ENCODE peak calls at places on chromosomes 4 and X, in six cellular contexts. Z, J, R, N, O and A are unnamed samples.

GRCh38 chr4:40334591-40335507 is at the start of gene CHRNA9:
- DNase-seq in Z (no peak), O (no peak), N (no peak), R (no peak), J (no peak), A (no peak)

GRCh38 chrX:40176256-40176978 is 78.7 kb upstream of the BCOR start:
- DNase-seq in O (peak), N (no peak), R (peak), Z (peak), J (peak), A (peak)

GRCh38 chr4:157895205-157895604 is 277.6 kb downstream of the GASK1B start:
- DNase-seq in N (no peak), O (no peak), Z (no peak), J (no peak), R (no peak), A (no peak)

GRCh38 chrX:103513476-103514108 is 5.7 kb downstream of the RAB40A start:
- DNase-seq in N (no peak), R (no peak), Z (no peak), O (no peak), J (no peak), A (no peak)

GRCh38 chrX:33062016-33062415 is 149.3 kb downstream of the DMD start:
- DNase-seq in J (no peak), R (no peak), Z (no peak), N (no peak), O (no peak), A (no peak)

GRCh38 chr4:1378559-1379231 is 27.5 kb downstream of the NKX1-1 start:
- DNase-seq in O (peak), Z (no peak), R (no peak), J (no peak), N (no peak), A (no peak)

GRCh38 chr4:119260528-119260927 is 48.0 kb downstream of the USP53 start:
- DNase-seq in N (no peak), R (no peak), J (no peak), O (no peak), Z (no peak), A (no peak)

GRCh38 chr4:99705891-99706290 is 48.3 kb upstream of the C4orf54 start:
- DNase-seq in Z (no peak), R (no peak), J (no peak), O (no peak), N (no peak), A (no peak)

GRCh38 chrX:45840411-45840950 is 639.8 kb upstream of the DIPK2B start:
- DNase-seq in O (no peak), Z (no peak), R (no peak), J (no peak), N (no peak), A (no peak)

GRCh38 chr4:183960021-183960420 is 54.9 kb downstream of the STOX2 start:
- DNase-seq in R (peak), O (peak), J (no peak), Z (no peak), N (peak), A (no peak)

GRCh38 chr4:29263011-29263410 is 1457.2 kb upstream of the PCDH7 start:
- DNase-seq in J (no peak), R (no peak), N (no peak), O (no peak), Z (no peak), A (no peak)

GRCh38 chr4:55214172-55214571 is 88.8 kb upstream of the KDR start:
- DNase-seq in R (no peak), J (no peak), N (no peak), Z (no peak), O (no peak), A (no peak)

GRCh38 chr4:149426461-149426860 is 389.2 kb downstream of the IQCM start:
- DNase-seq in R (no peak), J (no peak), Z (no peak), O (no peak), N (no peak), A (no peak)

GRCh38 chr4:122819708-122820449 is 6.8 kb upstream of the FGF2 start:
- DNase-seq in Z (no peak), N (no peak), R (no peak), J (no peak), O (no peak), A (no peak)

GRCh38 chr4:18192901-18193300 is 171.3 kb upstream of the LCORL start:
- DNase-seq in R (no peak), N (no peak), Z (no peak), J (no peak), O (no peak), A (no peak)

GRCh38 chr4:172707622-172708021 is 461.0 kb upstream of the GALNT7 start:
- DNase-seq in Z (no peak), J (no peak), N (no peak), O (no peak), R (no peak), A (peak)

GRCh38 chr4:23847158-23847557 is 42.7 kb downstream of the PPARGC1A start:
- DNase-seq in J (no peak), Z (no peak), R (no peak), N (no peak), O (no peak), A (no peak)

GRCh38 chr4:13968723-13969122 is 341.2 kb upstream of the BOD1L1 start:
- DNase-seq in N (no peak), R (no peak), J (no peak), O (no peak), Z (no peak), A (no peak)

GRCh38 chrX:24647257-24648058 is at the start of gene PCYT1B:
- DNase-seq in J (peak), O (peak), Z (peak), R (peak), N (peak), A (peak)

GRCh38 chr4:122602277-122603142 is 18.4 kb downstream of the IL21 start:
- DNase-seq in R (no peak), N (no peak), O (no peak), Z (no peak), J (no peak), A (no peak)

GRCh38 chrX:15948318-15948660 is 93.7 kb upstream of the AP1S2 start:
- DNase-seq in O (no peak), R (no peak), J (no peak), Z (no peak), N (no peak), A (no peak)

GRCh38 chr4:158015241-158015640 is 157.6 kb downstream of the GASK1B start:
- DNase-seq in O (no peak), R (no peak), Z (no peak), J (no peak), N (no peak), A (no peak)

GRCh38 chr4:87865960-87866598 is 33.3 kb downstream of the MEPE start:
- DNase-seq in Z (no peak), N (no peak), O (no peak), R (no peak), J (no peak), A (no peak)